ENCODE peak calls at places on chromosome 11, in five cellular contexts. One of them, this sample, is unnamed.

GRCh38 chr11:1513326-1514296 is 27.0 kb upstream of the MOB2 start:
- DNase-seq in ovary: no peak
- DNase-seq in DND-41: no peak
- DNase-seq in tibial nerve: no peak
- DNase-seq in brain microvascular endothelial cell: no peak
- DNase-seq in this sample: no peak

GRCh38 chr11:15672822-15673221 is 558.1 kb downstream of the INSC start:
- DNase-seq in ovary: no peak
- DNase-seq in DND-41: no peak
- DNase-seq in tibial nerve: no peak
- DNase-seq in brain microvascular endothelial cell: no peak
- DNase-seq in this sample: no peak

GRCh38 chr11:1751521-1751921 is 1.1 kb upstream of the IFITM10 start:
- DNase-seq in ovary: no peak
- DNase-seq in DND-41: no peak
- DNase-seq in tibial nerve: no peak
- DNase-seq in brain microvascular endothelial cell: no peak
- DNase-seq in this sample: no peak

GRCh38 chr11:10026514-10026913 is 267.5 kb downstream of the SBF2 start:
- DNase-seq in ovary: no peak
- DNase-seq in DND-41: no peak
- DNase-seq in tibial nerve: no peak
- DNase-seq in brain microvascular endothelial cell: peak
- DNase-seq in this sample: peak

GRCh38 chr11:78259777-78260470 is 71.2 kb downstream of the USP35 start:
- DNase-seq in ovary: no peak
- DNase-seq in DND-41: no peak
- DNase-seq in tibial nerve: no peak
- DNase-seq in brain microvascular endothelial cell: no peak
- DNase-seq in this sample: no peak

GRCh38 chr11:45102361-45102809 is 44.1 kb upstream of the PRDM11 start:
- DNase-seq in ovary: no peak
- DNase-seq in DND-41: no peak
- DNase-seq in tibial nerve: peak
- DNase-seq in brain microvascular endothelial cell: no peak
- DNase-seq in this sample: peak

GRCh38 chr11:45071232-45071631 is 75.2 kb upstream of the PRDM11 start:
- DNase-seq in ovary: no peak
- DNase-seq in DND-41: no peak
- DNase-seq in tibial nerve: no peak
- DNase-seq in brain microvascular endothelial cell: no peak
- DNase-seq in this sample: no peak

GRCh38 chr11:69815973-69816372 is 3.2 kb downstream of the FGF3 start:
- DNase-seq in ovary: no peak
- DNase-seq in DND-41: no peak
- DNase-seq in tibial nerve: no peak
- DNase-seq in brain microvascular endothelial cell: no peak
- DNase-seq in this sample: no peak

GRCh38 chr11:76670475-76671235 is at the start of gene LRRC32:
- DNase-seq in ovary: peak
- DNase-seq in DND-41: no peak
- DNase-seq in tibial nerve: no peak
- DNase-seq in brain microvascular endothelial cell: no peak
- DNase-seq in this sample: no peak

GRCh38 chr11:117945047-117945820 is 16.0 kb upstream of the TMPRSS13 start:
- DNase-seq in ovary: no peak
- DNase-seq in DND-41: no peak
- DNase-seq in tibial nerve: no peak
- DNase-seq in brain microvascular endothelial cell: no peak
- DNase-seq in this sample: no peak

GRCh38 chr11:68929706-68930605 is 26.3 kb downstream of the IGHMBP2 start:
- DNase-seq in ovary: no peak
- DNase-seq in DND-41: no peak
- DNase-seq in tibial nerve: no peak
- DNase-seq in brain microvascular endothelial cell: no peak
- DNase-seq in this sample: no peak

GRCh38 chr11:130428692-130429681 is 578 bp upstream of the ADAMTS8 start:
- DNase-seq in ovary: no peak
- DNase-seq in DND-41: no peak
- DNase-seq in tibial nerve: no peak
- DNase-seq in brain microvascular endothelial cell: no peak
- DNase-seq in this sample: no peak

GRCh38 chr11:101129203-101129943 is at the start of gene PGR:
- DNase-seq in ovary: peak
- DNase-seq in DND-41: no peak
- DNase-seq in tibial nerve: peak
- DNase-seq in brain microvascular endothelial cell: no peak
- DNase-seq in this sample: no peak

GRCh38 chr11:73566422-73566821 is 31.5 kb downstream of the FAM168A start:
- DNase-seq in ovary: no peak
- DNase-seq in DND-41: no peak
- DNase-seq in tibial nerve: no peak
- DNase-seq in brain microvascular endothelial cell: peak
- DNase-seq in this sample: peak

GRCh38 chr11:61834278-61835004 is 6.3 kb downstream of the FADS2 start:
- DNase-seq in ovary: peak
- DNase-seq in DND-41: peak
- DNase-seq in tibial nerve: peak
- DNase-seq in brain microvascular endothelial cell: peak
- DNase-seq in this sample: peak

GRCh38 chr11:34649597-34649996 is 28.7 kb downstream of the EHF start:
- DNase-seq in ovary: no peak
- DNase-seq in DND-41: no peak
- DNase-seq in tibial nerve: no peak
- DNase-seq in brain microvascular endothelial cell: no peak
- DNase-seq in this sample: no peak

GRCh38 chr11:59173080-59173963 is 1.4 kb downstream of the DTX4 start:
- DNase-seq in ovary: peak
- DNase-seq in DND-41: no peak
- DNase-seq in tibial nerve: no peak
- DNase-seq in brain microvascular endothelial cell: no peak
- DNase-seq in this sample: peak

GRCh38 chr11:19398772-19399542 is 158.2 kb upstream of the E2F8 start:
- DNase-seq in ovary: peak
- DNase-seq in DND-41: no peak
- DNase-seq in tibial nerve: peak
- DNase-seq in brain microvascular endothelial cell: peak
- DNase-seq in this sample: peak

GRCh38 chr11:58006940-58007339 is 16.7 kb upstream of the OR9Q1 start:
- DNase-seq in ovary: no peak
- DNase-seq in DND-41: no peak
- DNase-seq in tibial nerve: no peak
- DNase-seq in brain microvascular endothelial cell: no peak
- DNase-seq in this sample: peak

GRCh38 chr11:102199673-102200072 is 89.4 kb downstream of the YAP1 start:
- DNase-seq in ovary: no peak
- DNase-seq in DND-41: no peak
- DNase-seq in tibial nerve: no peak
- DNase-seq in brain microvascular endothelial cell: no peak
- DNase-seq in this sample: no peak

GRCh38 chr11:66676279-66676919 is 1.3 kb downstream of the RBM4B start:
- DNase-seq in ovary: no peak
- DNase-seq in DND-41: no peak
- DNase-seq in tibial nerve: no peak
- DNase-seq in brain microvascular endothelial cell: no peak
- DNase-seq in this sample: no peak

GRCh38 chr11:5712507-5712906 is 22.9 kb downstream of the TRIM22 start:
- DNase-seq in ovary: no peak
- DNase-seq in DND-41: no peak
- DNase-seq in tibial nerve: no peak
- DNase-seq in brain microvascular endothelial cell: no peak
- DNase-seq in this sample: peak

GRCh38 chr11:134652586-134653255 is 240.7 kb upstream of the B3GAT1 start:
- DNase-seq in ovary: no peak
- DNase-seq in DND-41: peak
- DNase-seq in tibial nerve: no peak
- DNase-seq in brain microvascular endothelial cell: no peak
- DNase-seq in this sample: no peak

GRCh38 chr11:94759522-94759921 is 8.6 kb upstream of the AMOTL1 start:
- DNase-seq in ovary: no peak
- DNase-seq in DND-41: no peak
- DNase-seq in tibial nerve: no peak
- DNase-seq in brain microvascular endothelial cell: no peak
- DNase-seq in this sample: no peak

DNA sequence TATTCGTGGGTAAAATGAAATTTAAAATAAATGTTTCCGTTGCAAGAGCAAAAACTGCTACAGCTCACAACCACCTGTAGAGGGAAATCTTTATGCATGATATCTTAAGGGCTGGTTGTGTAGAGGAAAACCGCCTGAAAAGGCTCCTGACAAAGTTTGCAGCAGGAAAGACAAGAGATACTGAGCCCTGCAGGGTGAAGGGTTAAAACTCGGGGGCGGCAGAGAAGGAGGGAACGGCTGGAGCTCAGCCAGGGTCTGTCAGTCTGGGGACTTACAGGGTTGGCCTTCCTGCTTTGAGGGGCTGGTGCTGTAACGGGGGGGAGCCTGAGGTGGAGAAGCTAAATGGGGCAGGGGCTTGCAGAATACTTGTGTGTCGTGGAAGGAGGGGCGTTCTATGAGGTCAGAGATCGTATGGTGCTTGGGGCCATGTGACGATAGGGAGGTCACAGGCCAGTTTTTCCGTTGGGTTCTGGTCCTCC is 122.9 kb upstream of the HSD17B12 start:
- DNase-seq in ovary: no peak
- DNase-seq in DND-41: no peak
- DNase-seq in tibial nerve: no peak
- DNase-seq in brain microvascular endothelial cell: no peak
- DNase-seq in this sample: peak
- TF ChIP-seq CTCF in ovary: peak
- TF ChIP-seq CTCF in DND-41: no peak
- TF ChIP-seq CTCF in tibial nerve: no peak
- TF ChIP-seq CTCF in brain microvascular endothelial cell: peak
- TF ChIP-seq CTCF in this sample: peak

DNA sequence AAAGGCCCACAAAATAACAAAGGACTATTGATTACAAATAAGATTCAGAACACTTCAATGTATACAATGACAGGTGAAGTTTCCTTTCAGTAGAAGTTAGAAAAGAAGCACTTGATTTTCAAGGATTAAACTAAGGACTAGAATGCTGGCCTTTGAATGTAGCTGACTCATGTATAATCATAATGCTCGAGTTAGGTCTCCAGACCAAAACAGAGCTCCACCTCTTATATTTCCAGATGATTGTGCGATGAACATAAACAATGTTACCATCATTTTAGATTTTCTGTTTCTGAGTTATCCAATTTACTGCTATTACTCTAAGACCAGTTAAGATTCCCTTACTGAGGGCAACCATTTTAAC is 40.4 kb upstream of the RAPSN start:
- DNase-seq in ovary: no peak
- DNase-seq in DND-41: no peak
- DNase-seq in tibial nerve: no peak
- DNase-seq in brain microvascular endothelial cell: no peak
- DNase-seq in this sample: no peak
- TF ChIP-seq CTCF in ovary: no peak
- TF ChIP-seq CTCF in DND-41: no peak
- TF ChIP-seq CTCF in tibial nerve: no peak
- TF ChIP-seq CTCF in brain microvascular endothelial cell: no peak
- TF ChIP-seq CTCF in this sample: no peak

GRCh38 chr11:95968585-95968984 is 44.7 kb upstream of the MTMR2 start:
- DNase-seq in ovary: no peak
- DNase-seq in DND-41: no peak
- DNase-seq in tibial nerve: no peak
- DNase-seq in brain microvascular endothelial cell: no peak
- DNase-seq in this sample: peak
- TF ChIP-seq CTCF in ovary: no peak
- TF ChIP-seq CTCF in DND-41: peak
- TF ChIP-seq CTCF in tibial nerve: no peak
- TF ChIP-seq CTCF in brain microvascular endothelial cell: peak
- TF ChIP-seq CTCF in this sample: peak

GRCh38 chr11:17634776-17635550 is 84.4 kb upstream of the MYOD1 start:
- DNase-seq in ovary: no peak
- DNase-seq in DND-41: no peak
- DNase-seq in tibial nerve: no peak
- DNase-seq in brain microvascular endothelial cell: no peak
- DNase-seq in this sample: no peak
- TF ChIP-seq CTCF in ovary: no peak
- TF ChIP-seq CTCF in DND-41: no peak
- TF ChIP-seq CTCF in tibial nerve: no peak
- TF ChIP-seq CTCF in brain microvascular endothelial cell: no peak
- TF ChIP-seq CTCF in this sample: no peak

GRCh38 chr11:108467091-108467823 is at the start of gene C11orf65:
- DNase-seq in ovary: peak
- DNase-seq in DND-41: peak
- DNase-seq in tibial nerve: peak
- DNase-seq in brain microvascular endothelial cell: peak
- DNase-seq in this sample: peak
- TF ChIP-seq CTCF in ovary: no peak
- TF ChIP-seq CTCF in DND-41: no peak
- TF ChIP-seq CTCF in tibial nerve: no peak
- TF ChIP-seq CTCF in brain microvascular endothelial cell: no peak
- TF ChIP-seq CTCF in this sample: no peak

GRCh38 chr11:74592441-74593362 is at the start of gene POLD3:
- DNase-seq in ovary: peak
- DNase-seq in DND-41: peak
- DNase-seq in tibial nerve: peak
- DNase-seq in brain microvascular endothelial cell: peak
- DNase-seq in this sample: peak
- TF ChIP-seq CTCF in ovary: no peak
- TF ChIP-seq CTCF in DND-41: no peak
- TF ChIP-seq CTCF in tibial nerve: no peak
- TF ChIP-seq CTCF in brain microvascular endothelial cell: no peak
- TF ChIP-seq CTCF in this sample: no peak

This sample was measured in fibroblast of pulmonary artery.